ENCODE peak calls at places on chromosomes 4 and X, in four cellular contexts. C is gastrocnemius medialis; D is stomach; N is CD8-positive, alpha-beta memory T cell. G is an unnamed sample.

GRCh38 chrX:135893294-135893817 is at the start of the genes CT45A10 and SAGE1:
- DNase-seq in C (no peak), D (no peak), N (no peak), G (peak; percentile 56)

GRCh38 chr4:112183252-112183651 is 38.0 kb downstream of the FAM241A start:
- DNase-seq in C (no peak), D (no peak), N (no peak), G (no peak)

GRCh38 chrX:95330292-95330691 is 1354.3 kb upstream of the DIAPH2 start:
- DNase-seq in C (no peak), D (no peak), N (no peak), G (no peak)

GRCh38 chrX:117517994-117518393 is 598.6 kb downstream of the KLHL13 start:
- DNase-seq in C (no peak), D (no peak), N (no peak), G (no peak)

GRCh38 chr4:911871-912490 is 20.1 kb downstream of the GAK start:
- DNase-seq in C (no peak), D (no peak), N (peak; percentile 37), G (peak; percentile 64)

GRCh38 chr4:74038161-74039064 is at the start of gene CXCL3:
- DNase-seq in C (peak; percentile 37), D (peak; percentile 81), N (peak; percentile 48), G (peak; percentile 86)

GRCh38 chr4:39933689-39934590 is 43.8 kb downstream of the PDS5A start:
- DNase-seq in C (no peak), D (no peak), N (no peak), G (no peak)

GRCh38 chr4:113300384-113301011 is 251.0 kb downstream of the ANK2 start:
- DNase-seq in C (no peak), D (no peak), N (no peak), G (no peak)

GRCh38 chrX:112785323-112785722 is 55.3 kb downstream of the AMOT start:
- DNase-seq in C (no peak), D (no peak), N (no peak), G (no peak)

GRCh38 chr4:74120086-74120485 is 21.1 kb upstream of the CXCL2 start:
- DNase-seq in C (no peak), D (no peak), N (no peak), G (no peak)

GRCh38 chrX:94830717-94831116 is 1156.7 kb downstream of the FAM133A start:
- DNase-seq in C (no peak), D (no peak), N (no peak), G (no peak)

GRCh38 chrX:6049132-6049531 is 179.5 kb downstream of the NLGN4X start:
- DNase-seq in C (no peak), D (no peak), N (no peak), G (no peak)

GRCh38 chr4:165873298-165874071 is 448 bp downstream of the TLL1 start:
- DNase-seq in C (no peak), D (peak; percentile 31), N (no peak), G (peak; percentile 76)

GRCh38 chr4:147362868-147363440 is 117.9 kb upstream of the EDNRA start:
- DNase-seq in C (peak; percentile 18), D (peak; percentile 48), N (no peak), G (no peak)

GRCh38 chr4:174120446-174121142 is 162.9 kb downstream of the FBXO8 start:
- DNase-seq in C (no peak), D (no peak), N (no peak), G (no peak)

GRCh38 chrX:27751976-27752375 is 55.8 kb upstream of the MAGEB10 start:
- DNase-seq in C (no peak), D (no peak), N (no peak), G (no peak)

GRCh38 chr4:2068566-2068965 is 9.4 kb downstream of the NAT8L start:
- DNase-seq in C (no peak), D (no peak), N (peak; percentile 5), G (peak; percentile 66)

GRCh38 chr4:68871772-68872441 is 56.1 kb downstream of the UGT2B10 start:
- DNase-seq in C (no peak), D (no peak), N (no peak), G (no peak)

GRCh38 chr4:10106421-10107039 is 10.1 kb downstream of the WDR1 start:
- DNase-seq in C (peak; percentile 87), D (peak; percentile 54), N (peak; percentile 84), G (no peak)

GRCh38 chr4:156763511-156763910 is 208.1 kb downstream of the PDGFC start:
- DNase-seq in C (no peak), D (no peak), N (no peak), G (no peak)

GRCh38 chrX:103878466-103879151 is 46.6 kb upstream of the RAB9B start:
- DNase-seq in C (peak; percentile 9), D (no peak), N (no peak), G (no peak)

GRCh38 chrX:72685810-72686465 is 28.2 kb downstream of the PHKA1 start:
- DNase-seq in C (no peak), D (no peak), N (no peak), G (no peak)

DNA sequence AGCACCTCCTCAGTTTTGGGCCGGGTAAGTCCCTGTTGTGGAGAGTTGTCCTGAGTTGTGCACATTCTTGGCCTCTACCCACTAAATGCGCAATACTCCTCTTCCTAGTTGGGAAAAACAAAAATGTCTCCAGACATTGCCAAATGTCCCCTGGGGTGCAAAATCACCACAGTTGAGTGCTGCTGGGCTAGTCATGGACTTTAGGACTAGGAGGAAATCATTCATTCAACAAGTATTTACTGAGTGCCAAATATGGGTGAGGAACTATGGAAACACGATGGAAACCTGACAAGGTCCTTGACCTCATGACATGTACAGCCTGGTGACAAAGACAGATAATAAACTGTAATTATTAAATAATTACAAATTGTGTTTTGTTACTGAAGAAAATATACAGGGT is 71.6 kb downstream of the STX18 start:
- DNase-seq in C (no peak), D (no peak), N (no peak), G (no peak)
- H3K36me3 ChIP-seq in C (no peaks in the 10 kb centered on the region), D (peaks cover 32% of the 10 kb centered on the region), N (peaks cover 19% of the 10 kb centered on the region), G (peaks cover 47% of the 10 kb centered on the region)

GRCh38 chr4:13548059-13548983 is 4.0 kb upstream of the NKX3-2 start:
- DNase-seq in C (no peak), D (no peak), N (no peak), G (peak; percentile 69)
- H3K36me3 ChIP-seq in C (no peaks in the 10 kb centered on the region), D (no peaks in the 10 kb centered on the region), N (no peaks in the 10 kb centered on the region), G (no peaks in the 10 kb centered on the region)

DNA sequence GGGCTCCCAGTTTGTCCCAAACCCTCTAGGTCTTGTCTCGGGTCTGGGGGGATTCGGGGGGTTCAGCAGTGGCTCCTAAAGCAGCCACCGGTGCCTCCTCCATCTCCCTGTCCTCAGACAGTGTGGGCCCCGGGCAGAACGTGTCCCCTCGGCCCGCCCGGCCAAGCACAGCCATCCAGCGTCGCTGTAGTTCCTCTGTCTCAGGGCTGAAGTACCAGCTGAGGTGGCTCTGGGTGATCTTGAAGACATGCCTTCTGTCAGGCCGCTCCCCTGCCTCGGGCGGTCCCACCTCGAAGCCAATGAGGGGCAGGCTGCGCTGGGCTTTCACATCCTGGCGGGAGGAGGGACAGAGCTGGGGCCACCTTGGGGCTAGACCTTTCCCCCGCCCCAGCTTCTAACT is 5.9 kb downstream of the TSR2 start:
- DNase-seq in C (no peak), D (no peak), N (no peak), G (no peak)
- H3K36me3 ChIP-seq in C (no peaks in the 10 kb centered on the region), D (no peaks in the 10 kb centered on the region), N (peaks cover 6% of the 10 kb centered on the region), G (peaks cover 62% of the 10 kb centered on the region)

DNA sequence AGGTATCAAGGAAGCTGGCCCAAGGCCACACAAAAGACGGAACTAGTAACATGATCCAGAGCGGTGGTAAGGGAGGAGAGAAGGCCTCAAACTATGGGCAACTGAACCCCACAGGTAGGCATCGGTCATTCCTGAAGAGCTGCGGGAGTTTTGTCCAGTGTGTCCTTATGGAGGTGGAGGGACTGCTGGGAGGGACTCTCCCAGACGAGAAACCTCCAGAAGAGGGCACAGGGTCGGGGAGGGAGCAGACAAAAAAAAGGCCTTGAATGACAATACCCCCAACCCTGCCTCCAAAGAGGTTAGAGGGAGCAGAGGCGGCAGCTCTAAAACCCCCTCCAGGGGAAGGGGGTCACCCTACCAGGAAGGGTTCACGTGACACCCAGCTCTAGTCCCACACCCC is 6.5 kb downstream of the PQBP1 start:
- DNase-seq in C (no peak), D (no peak), N (no peak), G (peak; percentile 45)
- H3K36me3 ChIP-seq in C (no peaks in the 10 kb centered on the region), D (peaks cover 16% of the 10 kb centered on the region), N (peaks cover 3% of the 10 kb centered on the region), G (peaks cover 30% of the 10 kb centered on the region)

G was measured in spleen.